ENCODE peak calls at places on chromosome X, in ten cellular contexts. I is HFFc6; G is NCI-H1092; J is T-helper 2 cell; N is stimulated activated naive CD8-positive, alpha-beta T cell treated with anti-CD3 and anti-CD28 coated beads, Interleukin-15, Interleukin-2, amounts not matched to agents 100 U/mL and 50 U/mL, for 24 hours; K is H54; U is fibroblast of lung; E is myocyte; Q is coronary artery; L is right cardiac atrium. H is an unnamed sample.

GRCh38 chrX:1502241-1502640 is 34.7 kb downstream of the P2RY8 start:
- DNase-seq in L (no peak), J (no peak), I (no peak), K (no peak), U (no peak), N (peak; percentile 46), Q (no peak), E (no peak), G (no peak), H (no peak)

GRCh38 chrX:10854594-10854993 is 234.2 kb upstream of the MID1 start:
- DNase-seq in G (no peak), N (no peak), L (peak; percentile 20), E (no peak), K (no peak), Q (no peak), U (no peak), I (no peak), J (no peak), H (no peak)

GRCh38 chrX:125205084-125205917 is 114.4 kb upstream of the TEX13C start:
- DNase-seq in U (peak; percentile 6), K (no peak), I (no peak), G (no peak), E (peak; percentile 0), L (peak; percentile 60), N (peak; percentile 12), J (no peak), Q (peak; percentile 81), H (no peak)

GRCh38 chrX:78922754-78923153 is 22.4 kb upstream of the P2RY10 start:
- DNase-seq in I (no peak), K (no peak), N (no peak), U (no peak), J (no peak), E (no peak), Q (no peak), L (no peak), G (no peak), H (no peak)

GRCh38 chrX:9498236-9498635 is 33.4 kb downstream of the TBL1X start:
- DNase-seq in E (no peak), N (no peak), J (no peak), Q (no peak), I (no peak), L (no peak), K (no peak), U (peak; percentile 49), G (no peak), H (no peak)

GRCh38 chrX:43679058-43679457 is 23.0 kb downstream of the MAOA start:
- DNase-seq in N (no peak), I (no peak), K (no peak), G (no peak), Q (no peak), L (no peak), J (no peak), E (no peak), U (no peak), H (no peak)

GRCh38 chrX:71053217-71053621 is 14.9 kb downstream of the SNX12 start:
- DNase-seq in N (no peak), E (no peak), I (no peak), G (no peak), Q (no peak), U (peak; percentile 13), K (no peak), J (no peak), L (peak; percentile 56), H (no peak)

GRCh38 chrX:135295238-135295943 is 13.9 kb upstream of the ETDC start:
- DNase-seq in L (peak; percentile 65), G (no peak), U (peak; percentile 51), Q (no peak), E (no peak), I (no peak), N (peak; percentile 65), J (peak; percentile 48), K (peak; percentile 12), H (peak; percentile 22)

GRCh38 chrX:155632424-155633100 is 19.8 kb upstream of the TMLHE start:
- DNase-seq in E (peak; percentile 2), L (no peak), J (no peak), K (no peak), Q (no peak), G (no peak), N (no peak), U (no peak), I (no peak), H (no peak)

GRCh38 chrX:96183843-96184242 is 500.8 kb upstream of the DIAPH2 start:
- DNase-seq in G (no peak), U (no peak), J (no peak), Q (no peak), L (no peak), I (no peak), N (no peak), E (peak; percentile 0), K (no peak), H (no peak)

GRCh38 chrX:30065226-30065625 is 150.1 kb upstream of the MAGEB2 start:
- DNase-seq in G (no peak), K (no peak), Q (no peak), U (peak; percentile 65), I (peak; percentile 69), E (peak; percentile 16), L (no peak), N (no peak), J (no peak), H (no peak)

GRCh38 chrX:9677098-9677739 is 88.4 kb downstream of the GPR143 start:
- DNase-seq in N (peak; percentile 4), K (no peak), E (no peak), J (no peak), U (peak; percentile 60), L (no peak), Q (no peak), G (no peak), I (no peak), H (no peak)

GRCh38 chrX:110315541-110315940 is 2.3 kb downstream of the AMMECR1 start:
- DNase-seq in G (no peak), I (no peak), K (no peak), J (no peak), N (no peak), L (no peak), Q (no peak), U (peak; percentile 33), E (no peak), H (no peak)

GRCh38 chrX:67317725-67318124 is 226.1 kb upstream of the AR start:
- DNase-seq in G (no peak), N (no peak), I (no peak), Q (no peak), U (no peak), E (no peak), J (no peak), L (no peak), K (no peak), H (no peak)

GRCh38 chrX:2801223-2801622 is 27.5 kb upstream of the GYG2 start:
- DNase-seq in E (no peak), N (no peak), Q (peak; percentile 24), K (no peak), I (no peak), U (no peak), L (no peak), G (no peak), J (no peak), H (no peak)

GRCh38 chrX:44503550-44503949 is 39.1 kb downstream of the FUNDC1 start:
- DNase-seq in G (no peak), N (no peak), I (no peak), J (no peak), Q (no peak), L (no peak), K (no peak), E (no peak), U (no peak), H (no peak)

GRCh38 chrX:133601116-133601515 is 185.8 kb upstream of the GPC4 start:
- DNase-seq in Q (no peak), I (no peak), K (no peak), J (no peak), G (no peak), E (no peak), L (no peak), N (no peak), U (no peak), H (no peak)

GRCh38 chrX:84144991-84145390 is 43.0 kb downstream of the RPS6KA6 start:
- DNase-seq in L (no peak), G (no peak), J (no peak), N (no peak), Q (no peak), K (no peak), I (no peak), U (no peak), E (no peak), H (no peak)

GRCh38 chrX:47158781-47159180 is 13.8 kb downstream of the RBM10 start:
- DNase-seq in J (no peak), L (no peak), U (no peak), E (no peak), G (no peak), I (no peak), K (no peak), N (no peak), Q (no peak), H (no peak)

GRCh38 chrX:154002215-154002719 is 17.4 kb downstream of the IRAK1 start:
- DNase-seq in E (peak; percentile 89), G (peak; percentile 75), Q (no peak), I (peak; percentile 25), U (peak; percentile 80), K (no peak), N (peak; percentile 58), L (no peak), J (no peak), H (no peak)

H was measured in activated T-helper 1 cell treated with anti-CD3 and anti-CD28 coated beads, Interleukin-2, amount 50 U/mL, for 16 hours.